ENCODE peak calls at places on chromosome 17, in seven cellular contexts. J is epithelial cell of proximal tubule; C is psoas muscle; H is foreskin fibroblast; Z is lower lobe of right lung; B is CD8-positive, alpha-beta T cell; K is heart right ventricle. D is an unnamed sample.

GRCh38 chr17:16484445-16485169 is 7.4 kb downstream of the LRRC75A start:
- DNase-seq in J (no peak), C (no peak), H (no peak), Z (no peak), B (no peak), K (no peak), D (no peak)

GRCh38 chr17:65064452-65065019 is 8.0 kb upstream of the GNA13 start:
- DNase-seq in J (peak; percentile 69), C (no peak), H (no peak), Z (no peak), B (no peak), K (no peak), D (peak; percentile 54)

GRCh38 chr17:28398280-28398981 is 7.6 kb downstream of the SLC46A1 start:
- DNase-seq in J (peak; percentile 23), C (no peak), H (no peak), Z (no peak), B (no peak), K (no peak), D (no peak)

GRCh38 chr17:32777922-32778321 is 99.0 kb downstream of the MYO1D start:
- DNase-seq in J (no peak), C (no peak), H (no peak), Z (no peak), B (no peak), K (no peak), D (no peak)

GRCh38 chr17:45925311-45925710 is 31.0 kb downstream of the MAPT start:
- DNase-seq in J (no peak), C (no peak), H (peak; percentile 5), Z (no peak), B (no peak), K (no peak), D (no peak)

GRCh38 chr17:62064029-62064790 is 868 bp downstream of the MED13 start:
- DNase-seq in J (no peak), C (no peak), H (no peak), Z (no peak), B (no peak), K (no peak), D (peak; percentile 17)

GRCh38 chr17:82212331-82213250 is at the start of gene CCDC57:
- DNase-seq in J (no peak), C (peak; percentile 92), H (peak; percentile 78), Z (peak; percentile 89), B (no peak), K (peak; percentile 85), D (peak; percentile 77)

GRCh38 chr17:42183741-42184711 is 1.2 kb downstream of the HCRT start:
- DNase-seq in J (no peak), C (peak; percentile 89), H (peak; percentile 64), Z (peak; percentile 87), B (peak; percentile 49), K (peak; percentile 84), D (peak; percentile 53)

GRCh38 chr17:45700171-45701090 is 83.7 kb upstream of the CRHR1 start:
- DNase-seq in J (no peak), C (no peak), H (no peak), Z (no peak), B (no peak), K (no peak), D (no peak)

GRCh38 chr17:17227608-17228520 is 9.1 kb downstream of the FLCN start:
- DNase-seq in J (no peak), C (peak; percentile 78), H (no peak), Z (no peak), B (no peak), K (peak; percentile 60), D (no peak)

GRCh38 chr17:13024033-13024432 is 6.2 kb upstream of the ELAC2 start:
- DNase-seq in J (no peak), C (no peak), H (no peak), Z (no peak), B (no peak), K (no peak), D (no peak)

GRCh38 chr17:280216-280615 is 72.4 kb downstream of the RPH3AL start:
- DNase-seq in J (no peak), C (no peak), H (no peak), Z (peak; percentile 30), B (no peak), K (no peak), D (no peak)

GRCh38 chr17:65588194-65588808 is 26.9 kb upstream of the AXIN2 start:
- DNase-seq in J (no peak), C (no peak), H (no peak), Z (peak; percentile 72), B (no peak), K (peak; percentile 43), D (no peak)

GRCh38 chr17:42809250-42809649 is 10.6 kb downstream of the CNTD1 start:
- DNase-seq in J (no peak), C (peak; percentile 72), H (peak; percentile 75), Z (no peak), B (no peak), K (no peak), D (peak; percentile 92)

GRCh38 chr17:75131278-75132017 is at the start of gene NT5C:
- DNase-seq in J (no peak), C (peak; percentile 92), H (peak; percentile 71), Z (peak; percentile 91), B (no peak), K (peak; percentile 82), D (peak; percentile 78)

GRCh38 chr17:73697872-73698271 is 53.6 kb upstream of the SDK2 start:
- DNase-seq in J (no peak), C (no peak), H (no peak), Z (no peak), B (no peak), K (no peak), D (no peak)
- TF ChIP-seq CTCF in J (no peak), C (no peak), H (no peak), Z (no peak), B (no peak), K (no peak), D (no peak)

GRCh38 chr17:6048486-6048885 is 21.7 kb upstream of the WSCD1 start:
- DNase-seq in J (peak; percentile 59), C (no peak), H (no peak), Z (no peak), B (no peak), K (no peak), D (no peak)
- H3K4me3 ChIP-seq in J (no peak overlapping the region), C (no peak overlapping the region), H (no peak overlapping the region), Z (no peak overlapping the region), B (no peak overlapping the region), K (no peak overlapping the region), D (no peak overlapping the region)

DNA sequence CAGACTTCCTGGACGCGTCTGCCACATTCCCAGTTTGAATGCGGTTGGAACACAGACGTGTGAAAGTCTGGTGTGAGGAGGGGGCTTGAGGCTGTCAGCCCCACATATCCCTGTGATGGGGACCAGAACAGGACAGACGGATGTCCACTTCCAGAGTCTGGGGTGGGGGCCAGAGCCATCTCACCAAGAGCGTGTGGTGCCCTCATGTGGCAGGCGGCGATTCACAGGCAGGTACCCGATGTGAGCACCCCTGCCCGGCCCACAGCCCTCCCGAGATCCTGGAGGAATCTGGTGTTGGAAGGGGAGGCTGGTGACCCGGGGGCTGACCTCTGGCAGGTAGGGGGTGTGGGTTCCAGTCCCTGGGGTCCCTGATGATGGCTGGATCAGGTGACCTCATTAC is 51.5 kb downstream of the ENGASE start:
- DNase-seq in J (no peak), C (no peak), H (no peak), Z (no peak), B (no peak), K (no peak), D (no peak)
- TF ChIP-seq CTCF in J (no peak), C (peak; percentile 38), H (no peak), Z (no peak), B (no peak), K (peak; percentile 19), D (peak; percentile 10)

DNA sequence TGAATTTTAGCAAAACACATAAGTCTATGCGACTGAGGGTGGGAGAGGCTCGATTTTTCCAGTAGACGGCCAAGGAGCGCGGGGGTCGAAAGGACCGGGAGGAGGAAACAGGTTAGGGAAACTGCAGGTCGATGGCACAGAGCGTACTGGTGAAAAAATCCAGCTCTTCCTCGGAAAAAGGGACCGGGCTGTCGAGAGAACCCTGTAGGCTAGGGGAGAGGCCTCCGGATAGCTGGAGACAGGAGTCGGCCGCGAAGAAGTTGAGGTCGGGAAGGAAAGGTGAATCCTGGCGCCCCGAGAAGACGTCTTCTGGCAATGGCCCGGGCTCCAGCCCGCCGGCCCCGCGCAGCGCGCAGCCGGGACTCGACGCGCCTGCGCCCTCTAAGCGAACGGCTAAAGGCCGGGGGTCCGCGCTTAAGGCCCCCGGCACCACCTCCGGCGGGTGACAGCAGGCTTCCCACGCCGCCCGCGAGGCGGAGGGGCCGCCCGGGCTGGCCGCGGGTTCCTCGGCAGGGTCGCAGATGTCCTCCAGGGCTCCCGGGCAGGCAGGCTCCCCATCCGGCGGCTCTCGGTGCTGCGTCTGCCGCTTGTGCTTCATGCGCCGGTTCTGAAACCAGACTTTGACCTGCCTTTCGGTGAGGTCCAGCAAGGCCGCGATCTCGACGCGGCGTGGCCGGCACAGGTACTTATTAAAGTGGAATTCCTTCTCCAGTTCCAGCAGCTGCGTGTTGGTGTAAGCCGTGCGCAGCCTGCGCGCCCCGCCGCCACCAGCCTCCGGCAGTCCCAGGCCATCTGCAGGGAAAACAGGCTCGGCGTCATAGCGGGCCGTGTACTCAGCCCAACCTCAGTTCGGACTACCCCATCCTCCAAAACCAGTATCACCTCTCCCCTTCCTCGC is 1.7 kb downstream of the HOXB2 start:
- DNase-seq in J (no peak), C (peak; percentile 73), H (peak; percentile 59), Z (no peak), B (no peak), K (peak; percentile 44), D (no peak)
- H3K4me3 ChIP-seq in J (peak overlapping the region; percentile 89), C (peak overlapping the region; percentile 85), H (peak overlapping the region; percentile 65), Z (peak overlapping the region; percentile 58), B (peak overlapping the region; percentile 80), K (peak overlapping the region; percentile 57), D (peak overlapping the region; percentile 93)

D was measured in AG10803.